ENCODE peak calls at places on chromosome 20, in six cellular contexts. J is foreskin fibroblast; U is HCT116; H is epithelial cell of esophagus; E is stimulated activated CD4-positive, alpha-beta T cell treated with anti-CD3 and anti-CD28 coated beads, Interleukin-15, amount 100 ng/mL, for 1 hour; Q is vagina. X is an unnamed sample.

GRCh38 chr20:20864346-20865096 is 152.1 kb upstream of the RALGAPA2 start:
- DNase-seq in J (no peak), U (no peak), H (peak), E (no peak), Q (no peak), X (no peak)

GRCh38 chr20:34190679-34191090 is 50.5 kb upstream of the ASIP start:
- DNase-seq in J (peak), U (peak), H (peak), E (peak), Q (peak), X (peak)

GRCh38 chr20:10671850-10672578 is 1.8 kb downstream of the JAG1 start:
- DNase-seq in J (peak), U (no peak), H (peak), E (no peak), Q (no peak), X (no peak)

GRCh38 chr20:49091104-49091503 is 45.0 kb downstream of the CSE1L start:
- DNase-seq in J (no peak), U (no peak), H (no peak), E (no peak), Q (no peak), X (no peak)

GRCh38 chr20:50270569-50270968 is 79.9 kb downstream of the CEBPB start:
- DNase-seq in J (no peak), U (no peak), H (no peak), E (no peak), Q (no peak), X (no peak)

GRCh38 chr20:61853073-61854005 is 212.3 kb downstream of the TAF4 start:
- DNase-seq in J (no peak), U (no peak), H (no peak), E (no peak), Q (no peak), X (no peak)

GRCh38 chr20:18727032-18727508 is 86.5 kb upstream of the SCP2D1 start:
- DNase-seq in J (no peak), U (no peak), H (peak), E (no peak), Q (no peak), X (no peak)

GRCh38 chr20:46142124-46142523 is 24.0 kb downstream of the CD40 start:
- DNase-seq in J (no peak), U (no peak), H (no peak), E (no peak), Q (no peak), X (no peak)

GRCh38 chr20:21099653-21100589 is 6.2 kb downstream of the LINC00237 start:
- DNase-seq in J (peak), U (no peak), H (peak), E (peak), Q (no peak), X (no peak)

GRCh38 chr20:19433371-19434316 is 221.2 kb downstream of the SLC24A3 start:
- DNase-seq in J (peak), U (no peak), H (no peak), E (no peak), Q (peak), X (no peak)

GRCh38 chr20:32356935-32357868 is 929 bp upstream of the ASXL1 start:
- DNase-seq in J (peak), U (peak), H (no peak), E (no peak), Q (no peak), X (no peak)

GRCh38 chr20:10724774-10725173 is 51.0 kb upstream of the JAG1 start:
- DNase-seq in J (no peak), U (no peak), H (no peak), E (no peak), Q (no peak), X (no peak)

GRCh38 chr20:61295726-61296628 is 43.9 kb downstream of the CDH4 start:
- DNase-seq in J (no peak), U (no peak), H (peak), E (no peak), Q (no peak), X (no peak)

GRCh38 chr20:56731041-56731440 is 101.9 kb downstream of the TFAP2C start:
- DNase-seq in J (no peak), U (no peak), H (no peak), E (no peak), Q (no peak), X (no peak)

GRCh38 chr20:49724637-49725606 is 11.2 kb upstream of the B4GALT5 start:
- DNase-seq in J (peak), U (no peak), H (peak), E (no peak), Q (no peak), X (no peak)

GRCh38 chr20:50969912-50970311 is 11.3 kb downstream of the MOCS3 start:
- DNase-seq in J (no peak), U (no peak), H (no peak), E (no peak), Q (no peak), X (no peak)

GRCh38 chr20:25282796-25283195 is 34.9 kb downstream of the PYGB start:
- DNase-seq in J (no peak), U (no peak), H (no peak), E (no peak), Q (no peak), X (no peak)

GRCh38 chr20:53081916-53082863 is 110.0 kb downstream of the TSHZ2 start:
- DNase-seq in J (no peak), U (no peak), H (peak), E (no peak), Q (no peak), X (no peak)

GRCh38 chr20:9353180-9353915 is 161.0 kb upstream of the LAMP5 start:
- DNase-seq in J (peak), U (no peak), H (no peak), E (no peak), Q (no peak), X (no peak)

GRCh38 chr20:36624068-36624813 is 18.7 kb downstream of the RAB5IF start:
- DNase-seq in J (no peak), U (no peak), H (no peak), E (no peak), Q (no peak), X (no peak)

GRCh38 chr20:44166477-44166876 is 20.5 kb downstream of the JPH2 start:
- DNase-seq in J (peak), U (no peak), H (no peak), E (no peak), Q (no peak), X (no peak)

GRCh38 chr20:38272398-38272797 is 11.9 kb upstream of the KIAA1755 start:
- DNase-seq in J (peak), U (no peak), H (peak), E (no peak), Q (no peak), X (no peak)

GRCh38 chr20:31691646-31692275 is 30.9 kb downstream of the BCL2L1 start:
- DNase-seq in J (peak), U (no peak), H (no peak), E (no peak), Q (no peak), X (no peak)

GRCh38 chr20:37920270-37920669 is 17.3 kb downstream of the VSTM2L start:
- DNase-seq in J (no peak), U (no peak), H (no peak), E (no peak), Q (no peak), X (no peak)

GRCh38 chr20:18856873-18857272 is 43.3 kb downstream of the SCP2D1 start:
- DNase-seq in J (no peak), U (no peak), H (no peak), E (no peak), Q (no peak), X (no peak)

GRCh38 chr20:8435251-8436035 is 303.4 kb downstream of the PLCB1 start:
- DNase-seq in J (no peak), U (no peak), H (no peak), E (no peak), Q (no peak), X (no peak)

GRCh38 chr20:20211274-20211987 is 156.5 kb upstream of the INSM1 start:
- DNase-seq in J (no peak), U (no peak), H (no peak), E (no peak), Q (no peak), X (no peak)